ENCODE peak calls at places on chromosomes 2 and 18, in eight cellular contexts. One of them, this sample, is unnamed.

GRCh38 chr2:232460171-232460570 is 4.2 kb downstream of the ALPI start:
- DNase-seq in GM03348: no peak
- DNase-seq in T-cell: no peak
- DNase-seq in NCI-H748 treated with DMSO at 0.1 percent for 48 hours: no peak
- DNase-seq in heart right ventricle: no peak
- DNase-seq in AG04449: no peak
- DNase-seq in lower lobe of right lung: peak
- DNase-seq in NCI-H1417: no peak
- DNase-seq in this sample: no peak

GRCh38 chr2:38013158-38013752 is 62.7 kb downstream of the CYP1B1 start:
- DNase-seq in GM03348: peak
- DNase-seq in T-cell: no peak
- DNase-seq in NCI-H748 treated with DMSO at 0.1 percent for 48 hours: no peak
- DNase-seq in heart right ventricle: no peak
- DNase-seq in AG04449: no peak
- DNase-seq in lower lobe of right lung: no peak
- DNase-seq in NCI-H1417: no peak
- DNase-seq in this sample: no peak

GRCh38 chr2:140185076-140185475 is 1404.9 kb upstream of the NXPH2 start:
- DNase-seq in GM03348: no peak
- DNase-seq in T-cell: no peak
- DNase-seq in NCI-H748 treated with DMSO at 0.1 percent for 48 hours: no peak
- DNase-seq in heart right ventricle: no peak
- DNase-seq in AG04449: no peak
- DNase-seq in lower lobe of right lung: no peak
- DNase-seq in NCI-H1417: no peak
- DNase-seq in this sample: no peak

GRCh38 chr2:222424729-222425671 is 657 bp downstream of the SGPP2 start:
- DNase-seq in GM03348: no peak
- DNase-seq in T-cell: peak
- DNase-seq in NCI-H748 treated with DMSO at 0.1 percent for 48 hours: no peak
- DNase-seq in heart right ventricle: peak
- DNase-seq in AG04449: no peak
- DNase-seq in lower lobe of right lung: peak
- DNase-seq in NCI-H1417: peak
- DNase-seq in this sample: peak

GRCh38 chr2:35410431-35411061 is 945.0 kb upstream of the CRIM1 start:
- DNase-seq in GM03348: peak
- DNase-seq in T-cell: no peak
- DNase-seq in NCI-H748 treated with DMSO at 0.1 percent for 48 hours: peak
- DNase-seq in heart right ventricle: peak
- DNase-seq in AG04449: no peak
- DNase-seq in lower lobe of right lung: peak
- DNase-seq in NCI-H1417: peak
- DNase-seq in this sample: peak

GRCh38 chr2:219251656-219252055 is 1.4 kb upstream of the TUBA4B start:
- DNase-seq in GM03348: peak
- DNase-seq in T-cell: no peak
- DNase-seq in NCI-H748 treated with DMSO at 0.1 percent for 48 hours: no peak
- DNase-seq in heart right ventricle: no peak
- DNase-seq in AG04449: no peak
- DNase-seq in lower lobe of right lung: no peak
- DNase-seq in NCI-H1417: no peak
- DNase-seq in this sample: no peak

GRCh38 chr2:105538840-105539239 is 140.0 kb upstream of the FHL2 start:
- DNase-seq in GM03348: no peak
- DNase-seq in T-cell: no peak
- DNase-seq in NCI-H748 treated with DMSO at 0.1 percent for 48 hours: no peak
- DNase-seq in heart right ventricle: no peak
- DNase-seq in AG04449: no peak
- DNase-seq in lower lobe of right lung: no peak
- DNase-seq in NCI-H1417: no peak
- DNase-seq in this sample: no peak

GRCh38 chr2:168494190-168494711 is 38.2 kb downstream of the CERS6 start:
- DNase-seq in GM03348: no peak
- DNase-seq in T-cell: no peak
- DNase-seq in NCI-H748 treated with DMSO at 0.1 percent for 48 hours: no peak
- DNase-seq in heart right ventricle: no peak
- DNase-seq in AG04449: no peak
- DNase-seq in lower lobe of right lung: no peak
- DNase-seq in NCI-H1417: no peak
- DNase-seq in this sample: no peak

GRCh38 chr2:58448065-58448507 is 207.0 kb upstream of the FANCL start:
- DNase-seq in GM03348: peak
- DNase-seq in T-cell: no peak
- DNase-seq in NCI-H748 treated with DMSO at 0.1 percent for 48 hours: peak
- DNase-seq in heart right ventricle: no peak
- DNase-seq in AG04449: no peak
- DNase-seq in lower lobe of right lung: no peak
- DNase-seq in NCI-H1417: peak
- DNase-seq in this sample: peak

GRCh38 chr2:144835634-144836351 is 315.9 kb upstream of the ZEB2 start:
- DNase-seq in GM03348: no peak
- DNase-seq in T-cell: no peak
- DNase-seq in NCI-H748 treated with DMSO at 0.1 percent for 48 hours: no peak
- DNase-seq in heart right ventricle: no peak
- DNase-seq in AG04449: no peak
- DNase-seq in lower lobe of right lung: no peak
- DNase-seq in NCI-H1417: no peak
- DNase-seq in this sample: no peak

GRCh38 chr18:63073481-63073880 is 246.1 kb downstream of the BCL2 start:
- DNase-seq in GM03348: no peak
- DNase-seq in T-cell: no peak
- DNase-seq in NCI-H748 treated with DMSO at 0.1 percent for 48 hours: peak
- DNase-seq in heart right ventricle: no peak
- DNase-seq in AG04449: no peak
- DNase-seq in lower lobe of right lung: no peak
- DNase-seq in NCI-H1417: no peak
- DNase-seq in this sample: peak

GRCh38 chr2:88254437-88255081 is 84.4 kb downstream of the THNSL2 start:
- DNase-seq in GM03348: no peak
- DNase-seq in T-cell: no peak
- DNase-seq in NCI-H748 treated with DMSO at 0.1 percent for 48 hours: no peak
- DNase-seq in heart right ventricle: no peak
- DNase-seq in AG04449: no peak
- DNase-seq in lower lobe of right lung: no peak
- DNase-seq in NCI-H1417: no peak
- DNase-seq in this sample: no peak

GRCh38 chr2:7430869-7431641 is 513.8 kb downstream of the RNF144A start:
- DNase-seq in GM03348: no peak
- DNase-seq in T-cell: no peak
- DNase-seq in NCI-H748 treated with DMSO at 0.1 percent for 48 hours: no peak
- DNase-seq in heart right ventricle: peak
- DNase-seq in AG04449: no peak
- DNase-seq in lower lobe of right lung: peak
- DNase-seq in NCI-H1417: no peak
- DNase-seq in this sample: peak

GRCh38 chr2:37566517-37566961 is 104.9 kb downstream of the CDC42EP3 start:
- DNase-seq in GM03348: peak
- DNase-seq in T-cell: no peak
- DNase-seq in NCI-H748 treated with DMSO at 0.1 percent for 48 hours: no peak
- DNase-seq in heart right ventricle: no peak
- DNase-seq in AG04449: no peak
- DNase-seq in lower lobe of right lung: no peak
- DNase-seq in NCI-H1417: no peak
- DNase-seq in this sample: no peak

GRCh38 chr2:111169268-111169667 is 48.6 kb downstream of the BCL2L11 start:
- DNase-seq in GM03348: no peak
- DNase-seq in T-cell: no peak
- DNase-seq in NCI-H748 treated with DMSO at 0.1 percent for 48 hours: no peak
- DNase-seq in heart right ventricle: no peak
- DNase-seq in AG04449: no peak
- DNase-seq in lower lobe of right lung: no peak
- DNase-seq in NCI-H1417: no peak
- DNase-seq in this sample: no peak